ENCODE peak calls at places on chromosomes 16 and 17, in five cellular contexts. K is IMR-90, U is A549, H is K562, Y is GM12878. J is an unnamed sample.

GRCh38 chr17:7389924-7390910 is 4.1 kb downstream of the PLSCR3 start:
- DNase-seq in U (no peak), H (no peak), Y (no peak), K (no peak), J (no peak)

GRCh38 chr17:70820276-70820675 is 650.9 kb downstream of the KCNJ2 start:
- DNase-seq in Y (no peak), U (no peak), H (no peak), K (peak), J (no peak)

GRCh38 chr17:28193241-28193640 is 125.8 kb upstream of the TMEM97 start:
- DNase-seq in H (no peak), Y (no peak), K (no peak), U (no peak), J (no peak)

GRCh38 chr16:82660078-82660645 is 33.4 kb downstream of the CDH13 start:
- DNase-seq in Y (no peak), H (no peak), U (no peak), K (peak), J (no peak)

GRCh38 chr16:65532218-65532617 is 410.4 kb upstream of the CDH11 start:
- DNase-seq in U (no peak), K (no peak), Y (no peak), H (no peak), J (no peak)

GRCh38 chr16:5776876-5777275 is 679.3 kb upstream of the EEF2KMT start:
- DNase-seq in U (no peak), H (no peak), Y (no peak), K (no peak), J (no peak)

GRCh38 chr17:77117415-77117814 is 23.4 kb upstream of the SEC14L1 start:
- DNase-seq in U (no peak), Y (no peak), H (no peak), K (no peak), J (no peak)

GRCh38 chr17:17681187-17681743 is at the start of gene RAI1:
- DNase-seq in K (peak), Y (no peak), U (peak), H (peak), J (peak)

GRCh38 chr17:78142113-78142861 is 3.9 kb upstream of the C17orf99 start:
- DNase-seq in K (peak), U (peak), H (peak), Y (no peak), J (no peak)

GRCh38 chr16:84774810-84775209 is 45.0 kb upstream of the CRISPLD2 start:
- DNase-seq in U (no peak), Y (no peak), K (peak), H (no peak), J (no peak)

GRCh38 chr16:75319513-75320401 is 68.3 kb upstream of the BCAR1 start:
- DNase-seq in Y (peak), H (no peak), U (no peak), K (peak), J (no peak)

GRCh38 chr17:40472733-40473452 is 28.5 kb downstream of the TNS4 start:
- DNase-seq in Y (no peak), K (peak), H (no peak), U (no peak), J (no peak)

GRCh38 chr16:67404740-67405226 is 11.5 kb upstream of the TPPP3 start:
- DNase-seq in K (no peak), U (no peak), Y (no peak), H (no peak), J (no peak)

GRCh38 chr17:13743906-13744305 is 142.2 kb upstream of the HS3ST3A1 start:
- DNase-seq in Y (no peak), H (no peak), U (no peak), K (no peak), J (no peak)

GRCh38 chr16:88722784-88723506 is 16.6 kb downstream of the CTU2 start:
- DNase-seq in U (no peak), Y (no peak), K (no peak), H (no peak), J (peak)

GRCh38 chr17:79946352-79947231 is 89.1 kb downstream of the TBC1D16 start:
- DNase-seq in U (no peak), H (no peak), K (no peak), Y (no peak), J (peak)

GRCh38 chr17:45123930-45124796 is 8.2 kb downstream of the PLCD3 start:
- DNase-seq in K (peak), H (peak), Y (no peak), U (peak), J (peak)

GRCh38 chr17:13395346-13395745 is 206.4 kb downstream of the HS3ST3A1 start:
- DNase-seq in U (no peak), K (no peak), H (no peak), Y (no peak), J (no peak)

GRCh38 chr16:12971216-12971615 is 69.8 kb downstream of the SHISA9 start:
- DNase-seq in K (no peak), Y (no peak), H (no peak), U (peak), J (peak)

GRCh38 chr16:68244481-68244902 is 681 bp upstream of the PLA2G15 start:
- DNase-seq in Y (no peak), H (peak), U (no peak), K (no peak), J (peak)

GRCh38 chr17:40312131-40312731 is 3.3 kb downstream of the RARA start:
- DNase-seq in Y (no peak), U (no peak), H (no peak), K (no peak), J (peak)

GRCh38 chr16:84616515-84616914 is 1.4 kb downstream of the COTL1 start:
- DNase-seq in U (no peak), Y (no peak), H (no peak), K (no peak), J (no peak)

GRCh38 chr16:4768549-4769305 is 1.8 kb upstream of the ZNF500 start:
- DNase-seq in K (peak), U (peak), H (peak), Y (peak), J (peak)

GRCh38 chr17:27109346-27109745 is 184.6 kb upstream of the WSB1 start:
- DNase-seq in U (no peak), K (no peak), H (no peak), Y (no peak), J (no peak)

GRCh38 chr16:69217433-69217832 is 30.5 kb downstream of the SNTB2 start:
- DNase-seq in K (peak), H (no peak), Y (no peak), U (peak), J (no peak)

GRCh38 chr17:19023209-19023999 is 18.8 kb upstream of the FAM83G start:
- DNase-seq in U (no peak), K (no peak), H (no peak), Y (no peak), J (no peak)

GRCh38 chr17:8628172-8628571 is 2.4 kb downstream of the MYH10 start:
- DNase-seq in Y (no peak), K (no peak), U (no peak), H (no peak), J (no peak)

GRCh38 chr16:85605912-85606841 is 6.9 kb upstream of the GSE1 start:
- DNase-seq in Y (no peak), U (no peak), H (no peak), K (no peak), J (no peak)

GRCh38 chr16:88703486-88704309 is 2.5 kb downstream of the RNF166 start:
- DNase-seq in H (no peak), Y (no peak), U (no peak), K (no peak), J (no peak)

GRCh38 chr17:62052765-62053338 is 12.2 kb downstream of the MED13 start:
- DNase-seq in Y (no peak), U (no peak), K (no peak), H (no peak), J (no peak)

GRCh38 chr16:54462151-54462651 is 175.6 kb upstream of the IRX3 start:
- DNase-seq in H (no peak), U (no peak), K (no peak), Y (no peak), J (no peak)

GRCh38 chr17:76446449-76447231 is 6.3 kb downstream of the UBE2O start:
- DNase-seq in H (peak), Y (no peak), K (peak), U (peak), J (no peak)

GRCh38 chr17:29179232-29180036 is 764 bp downstream of the MYO18A start:
- DNase-seq in K (no peak), U (peak), H (peak), Y (no peak), J (peak)

GRCh38 chr16:23491490-23492391 is 18.6 kb downstream of the GGA2 start:
- DNase-seq in U (no peak), Y (no peak), K (peak), H (no peak), J (no peak)

GRCh38 chr17:75321506-75321905 is 32.3 kb upstream of the SLC25A19 start:
- DNase-seq in U (no peak), K (no peak), Y (no peak), H (no peak), J (no peak)

GRCh38 chr17:80701730-80702129 is 157.1 kb downstream of the RPTOR start:
- DNase-seq in U (no peak), H (no peak), Y (no peak), K (no peak), J (no peak)

GRCh38 chr16:88634994-88635670 is 3.2 kb upstream of the IL17C start:
- DNase-seq in Y (no peak), H (no peak), U (no peak), K (peak), J (no peak)

GRCh38 chr16:57233944-57234706 is 10.9 kb upstream of the ARL2BP start:
- DNase-seq in H (no peak), U (no peak), Y (no peak), K (no peak), J (no peak)

DNA sequence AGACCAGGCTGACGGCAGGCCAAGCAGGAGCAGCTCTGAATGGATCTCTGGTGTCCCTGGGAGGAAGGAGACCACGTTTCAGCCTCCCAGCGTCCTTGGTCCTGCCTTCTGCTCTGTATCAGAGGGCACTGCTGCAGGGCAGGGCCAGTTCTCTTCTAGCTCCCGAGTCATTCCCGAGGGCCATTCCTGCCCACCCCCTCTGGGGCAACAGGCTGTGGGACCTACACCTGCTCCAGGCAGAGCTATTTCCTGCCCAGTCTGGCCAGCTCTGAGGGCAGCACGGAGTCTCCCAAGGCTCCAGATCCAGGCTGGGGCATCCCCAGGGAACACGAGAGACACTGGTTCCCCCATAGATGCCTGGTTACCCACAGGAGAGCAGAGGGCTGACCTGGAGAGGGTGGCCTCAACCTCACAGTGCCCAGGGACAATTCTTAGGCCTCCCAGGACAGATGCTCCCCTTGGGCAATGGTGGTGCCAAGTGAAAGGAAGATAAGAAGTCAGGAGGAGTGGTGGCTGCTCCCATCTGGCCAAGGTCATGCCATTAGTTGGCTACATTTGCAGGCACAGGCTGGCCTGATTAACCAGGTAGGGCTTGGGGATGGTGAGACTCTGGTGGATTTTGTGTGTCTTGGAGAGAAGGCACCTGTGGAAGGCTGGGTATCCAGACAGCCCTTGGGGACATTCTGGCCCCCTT is 2.0 kb downstream of the WFIKKN2 start:
- DNase-seq in H (no peak), Y (no peak), K (no peak), U (no peak), J (no peak)
- TF ChIP-seq RCOR1 in H (no peak), Y (no peak), K (no peak), U (no peak), J (no peak)

DNA sequence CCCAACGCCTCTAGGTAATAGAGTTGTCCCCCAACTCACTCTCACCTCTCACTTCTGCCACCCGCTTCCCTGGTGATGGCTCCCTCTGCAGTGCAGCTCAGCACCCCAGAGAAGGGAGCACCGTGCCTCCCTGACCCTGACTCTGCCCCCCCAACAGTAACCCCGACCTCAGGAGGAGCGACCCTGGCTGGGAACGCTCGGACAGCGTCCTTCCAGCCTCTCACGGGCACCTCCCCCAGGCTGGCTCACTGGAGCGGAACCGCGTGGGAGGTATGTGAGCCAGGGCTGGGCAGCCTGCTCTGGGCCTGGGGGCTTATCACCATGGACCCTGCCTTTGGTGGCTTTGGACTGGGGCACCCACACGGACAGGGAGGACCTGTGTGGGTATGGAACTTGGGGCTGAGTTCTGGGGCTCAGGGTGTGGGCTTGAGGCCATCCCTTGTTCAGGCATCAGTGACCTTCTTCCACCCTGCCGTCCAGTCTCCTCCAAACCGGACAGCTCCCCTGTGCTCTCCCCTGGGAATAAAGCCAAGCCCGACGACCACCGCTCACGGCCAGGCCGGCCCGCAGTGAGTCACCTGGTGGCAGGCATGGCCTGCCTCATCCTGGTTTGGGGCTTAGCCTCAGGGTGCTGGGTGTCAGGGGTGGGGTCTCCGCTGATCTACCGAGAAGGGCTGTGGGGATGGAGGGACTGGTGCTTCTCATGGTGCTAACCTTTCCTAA is 6.7 kb upstream of the C17orf107 start:
- DNase-seq in K (no peak), U (no peak), H (no peak), Y (no peak), J (no peak)
- TF ChIP-seq RCOR1 in K (no peak), U (no peak), H (no peak), Y (no peak), J (no peak)

GRCh38 chr16:19170043-19170655 is 2.1 kb downstream of the SYT17 start:
- DNase-seq in H (no peak), K (no peak), Y (no peak), U (no peak), J (no peak)

GRCh38 chr16:19169081-19169639 is 1.1 kb downstream of the SYT17 start:
- DNase-seq in Y (no peak), U (no peak), H (no peak), K (no peak), J (peak)

GRCh38 chr16:19166500-19166899 is 1.5 kb upstream of the SYT17 start:
- DNase-seq in U (no peak), Y (no peak), K (no peak), H (no peak), J (no peak)

GRCh38 chr16:19167710-19168172 is 299 bp upstream of the SYT17 start:
- DNase-seq in K (peak), Y (no peak), U (peak), H (peak), J (peak)

GRCh38 chr16:19168173-19169080 is at the start of gene SYT17:
- DNase-seq in H (no peak), K (no peak), Y (no peak), U (peak), J (peak)
- TF ChIP-seq RCOR1 in H (no peak), K (no peak), Y (no peak), U (no peak), J (no peak)

DNA sequence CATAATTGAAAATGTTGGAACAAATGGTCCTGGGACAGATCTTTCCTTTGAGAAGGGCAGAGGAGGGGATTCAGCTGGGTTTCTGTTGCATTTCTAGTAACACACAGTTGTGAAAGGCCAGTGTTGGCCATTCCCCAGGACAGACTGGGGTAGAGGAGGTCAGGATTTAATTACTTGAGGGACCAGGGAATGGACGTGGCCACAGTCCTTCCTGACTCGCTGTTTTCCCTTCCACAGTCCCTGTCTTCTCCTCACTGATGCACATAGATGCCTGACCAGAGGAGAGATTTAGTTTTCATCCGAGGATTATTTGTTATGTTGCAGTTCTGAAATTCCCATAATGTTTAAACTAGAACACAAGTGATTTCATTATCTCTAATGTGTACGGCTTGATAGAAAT is 25.2 kb upstream of the HEATR6 start:
- DNase-seq in H (no peak), Y (no peak), K (no peak), U (no peak), J (no peak)
- TF ChIP-seq RCOR1 in H (no peak), Y (no peak), K (no peak), U (no peak), J (no peak)

GRCh38 chr16:72179592-72179991 is 7.6 kb upstream of the PMFBP1 start:
- DNase-seq in U (no peak), H (no peak), Y (no peak), K (no peak), J (no peak)

GRCh38 chr16:72169708-72170107 is 2.2 kb downstream of the PMFBP1 start:
- DNase-seq in H (no peak), U (no peak), Y (no peak), K (no peak), J (no peak)

GRCh38 chr16:72172105-72173034 is at the start of gene PMFBP1:
- DNase-seq in U (peak), K (peak), H (no peak), Y (peak), J (no peak)

GRCh38 chr16:72173997-72174396 is 2.0 kb upstream of the PMFBP1 start:
- DNase-seq in H (no peak), Y (no peak), U (no peak), K (no peak), J (no peak)

GRCh38 chr16:72174726-72175125 is 2.8 kb upstream of the PMFBP1 start:
- DNase-seq in Y (no peak), K (no peak), H (no peak), U (no peak), J (no peak)
- TF ChIP-seq RCOR1 in Y (no peak), K (no peak), H (no peak), U (no peak), J (no peak)

GRCh38 chr16:16052916-16053315 is 103.5 kb downstream of the ABCC1 start:
- DNase-seq in Y (no peak), U (no peak), H (no peak), K (peak), J (no peak)
- TF ChIP-seq RCOR1 in Y (no peak), U (no peak), H (no peak), K (no peak), J (no peak)

GRCh38 chr16:50814541-50814940 is 72.7 kb downstream of the CYLD start:
- DNase-seq in U (no peak), K (no peak), H (no peak), Y (no peak), J (no peak)
- TF ChIP-seq RCOR1 in U (no peak), K (no peak), H (no peak), Y (no peak), J (no peak)

J was measured in SK-N-SH.